ENCODE peak calls at places on chromosomes 13 and 19, in seven cellular contexts. J is transverse colon; U is CD4-positive, CD25-positive, alpha-beta regulatory T cell; R is body of pancreas; E is neuronal stem cell; W is IMR-90; C is ascending aorta. O is an unnamed sample. For H3K4me1, the result is how much of the 10 kb centered on the place peaks cover.

GRCh38 chr19:19386373-19386869 is 19.1 kb upstream of the GATAD2A start:
- DNase-seq in C (no peak), J (peak), W (no peak), R (no peak), U (no peak), E (no peak), O (no peak)

GRCh38 chr19:46571495-46571894 is 29.6 kb upstream of the CALM3 start:
- DNase-seq in W (no peak), C (no peak), U (peak), J (no peak), R (no peak), E (no peak), O (no peak)

GRCh38 chr19:47243364-47243775 is 12.4 kb upstream of the BBC3 start:
- DNase-seq in E (no peak), J (no peak), R (no peak), C (no peak), W (no peak), U (no peak), O (no peak)

GRCh38 chr19:34263745-34264237 is 9.4 kb downstream of the GARRE1 start:
- DNase-seq in E (no peak), W (no peak), R (no peak), C (no peak), U (no peak), J (no peak), O (no peak)

GRCh38 chr13:78909276-78909675 is 250.3 kb upstream of the OBI1 start:
- DNase-seq in E (no peak), U (no peak), R (no peak), W (no peak), J (no peak), C (no peak), O (no peak)

GRCh38 chr13:59458908-59459579 is 704.7 kb downstream of the DIAPH3 start:
- DNase-seq in J (no peak), C (no peak), E (no peak), U (no peak), W (peak), R (no peak), O (no peak)

GRCh38 chr13:45276887-45277286 is 64.1 kb downstream of the TPT1 start:
- DNase-seq in U (no peak), R (no peak), J (no peak), C (no peak), W (no peak), E (no peak), O (no peak)

GRCh38 chr13:102812616-102813287 is 13.8 kb downstream of the BIVM start:
- DNase-seq in R (no peak), U (no peak), C (no peak), J (no peak), E (no peak), W (peak), O (no peak)

GRCh38 chr13:48446454-48446853 is 33.5 kb upstream of the LPAR6 start:
- DNase-seq in E (no peak), W (peak), U (no peak), C (no peak), J (no peak), R (no peak), O (no peak)

GRCh38 chr13:75703768-75704167 is 67.6 kb downstream of the LMO7 start:
- DNase-seq in C (no peak), U (no peak), E (no peak), W (no peak), J (no peak), R (no peak), O (no peak)

GRCh38 chr19:17954401-17954800 is 12.5 kb upstream of the KCNN1 start:
- DNase-seq in R (no peak), E (no peak), U (no peak), J (no peak), W (no peak), C (no peak), O (no peak)

GRCh38 chr13:95641291-95641811 is 3.2 kb downstream of the DZIP1 start:
- DNase-seq in E (no peak), U (no peak), C (no peak), J (peak), W (peak), R (no peak), O (no peak)

GRCh38 chr13:54733639-54734038 is 1705.0 kb downstream of the OLFM4 start:
- DNase-seq in U (no peak), R (no peak), J (no peak), E (peak), W (no peak), C (no peak), O (no peak)

GRCh38 chr13:80945328-80945727 is 604.4 kb upstream of the SPRY2 start:
- DNase-seq in U (no peak), C (no peak), E (peak), W (no peak), J (no peak), R (no peak), O (no peak)

GRCh38 chr13:112521073-112521685 is 66.8 kb downstream of the TUBGCP3 start:
- DNase-seq in E (no peak), C (no peak), W (peak), R (no peak), J (no peak), U (no peak), O (no peak)

GRCh38 chr13:80469841-80470378 is 129.0 kb upstream of the SPRY2 start:
- DNase-seq in R (peak), W (peak), J (peak), E (no peak), C (peak), U (no peak), O (peak)

GRCh38 chr19:58009666-58010301 is 7.2 kb upstream of the ZNF606 start:
- DNase-seq in W (peak), U (peak), E (peak), C (no peak), R (peak), J (peak), O (peak)

GRCh38 chr13:35817642-35818576 is 313.3 kb downstream of the DCLK1 start:
- DNase-seq in U (no peak), J (no peak), W (no peak), C (no peak), R (no peak), E (no peak), O (no peak)

GRCh38 chr13:44884076-44884729 is 105.1 kb downstream of the NUFIP1 start:
- DNase-seq in W (peak), C (no peak), E (no peak), J (no peak), U (no peak), R (no peak), O (no peak)

GRCh38 chr19:13411899-13412298 is 94.4 kb downstream of the CACNA1A start:
- DNase-seq in R (no peak), W (no peak), C (no peak), J (no peak), E (no peak), U (no peak), O (no peak)

DNA sequence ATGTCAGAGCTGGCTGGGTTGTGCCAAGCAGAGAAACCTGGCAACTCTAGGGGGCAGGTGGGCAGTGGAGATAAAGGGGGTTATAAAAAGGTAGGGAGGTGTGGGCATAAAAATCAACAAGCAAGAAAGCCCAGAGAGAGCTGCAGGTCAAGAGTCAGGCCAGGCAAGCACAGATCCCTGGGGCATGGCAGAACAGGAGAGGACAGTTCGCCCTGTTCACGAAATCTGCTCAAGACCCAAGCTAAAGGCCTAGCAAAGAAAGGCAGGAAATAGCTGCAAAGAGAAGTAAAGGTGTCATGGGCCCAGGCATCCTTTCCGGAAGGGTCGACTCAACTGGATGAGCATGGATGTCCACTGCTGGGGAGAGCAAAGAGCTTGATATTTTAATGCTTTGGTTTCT is 3.4 kb downstream of the MBNL2 start:
- DNase-seq in U (no peak), J (no peak), W (no peak), C (no peak), R (no peak), E (no peak), O (no peak)
- H3K27ac ChIP-seq in U (peak), J (peak), W (peak), C (peak), R (peak), E (no peak), O (peak)

GRCh38 chr19:16591803-16592556 is 19.8 kb upstream of the SLC35E1 start:
- DNase-seq in R (no peak), W (peak), J (no peak), U (no peak), C (no peak), E (no peak), O (no peak)
- H3K4me1 ChIP-seq in R (under half), W (under half), J (under half), U (half or more), C (under half), E (under half), O (half or more)

DNA sequence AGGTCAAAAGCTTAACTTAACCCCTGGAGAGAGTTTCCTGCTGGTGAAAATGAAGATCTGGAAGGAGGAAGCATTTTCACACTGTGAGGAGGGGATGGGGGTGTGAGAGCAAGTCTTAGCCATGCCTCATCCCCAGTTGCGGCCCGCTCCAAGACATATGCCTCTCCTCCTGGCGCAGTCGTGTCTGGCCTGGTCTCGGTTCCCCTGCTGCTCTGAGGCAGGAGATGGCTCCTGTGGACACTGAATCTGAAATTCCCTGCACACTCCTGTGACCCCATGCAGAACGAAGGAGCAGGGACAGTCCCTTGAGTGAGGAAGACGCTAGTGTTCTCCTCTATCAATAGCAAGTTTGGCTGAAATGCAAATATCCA is 350 bp upstream of the ZNF69 start:
- DNase-seq in E (no peak), J (no peak), R (no peak), C (no peak), U (no peak), W (no peak), O (no peak)
- H3K27ac ChIP-seq in E (peak), J (peak), R (peak), C (peak), U (no peak), W (peak), O (peak)

GRCh38 chr13:99498304-99499161 is 2.7 kb upstream of the TM9SF2 start:
- DNase-seq in W (peak), C (peak), E (peak), J (peak), U (peak), R (peak), O (peak)

GRCh38 chr13:99501952-99502310 is 659 bp downstream of the TM9SF2 start:
- DNase-seq in U (peak), C (no peak), E (no peak), J (peak), R (peak), W (peak), O (no peak)

GRCh38 chr13:99496322-99497142 is 4.7 kb upstream of the TM9SF2 start:
- DNase-seq in J (peak), C (peak), E (no peak), U (peak), W (peak), R (no peak), O (peak)

GRCh38 chr13:99501135-99501951 is at the start of gene TM9SF2:
- DNase-seq in C (peak), E (peak), U (peak), W (peak), R (peak), J (peak), O (peak)

DNA sequence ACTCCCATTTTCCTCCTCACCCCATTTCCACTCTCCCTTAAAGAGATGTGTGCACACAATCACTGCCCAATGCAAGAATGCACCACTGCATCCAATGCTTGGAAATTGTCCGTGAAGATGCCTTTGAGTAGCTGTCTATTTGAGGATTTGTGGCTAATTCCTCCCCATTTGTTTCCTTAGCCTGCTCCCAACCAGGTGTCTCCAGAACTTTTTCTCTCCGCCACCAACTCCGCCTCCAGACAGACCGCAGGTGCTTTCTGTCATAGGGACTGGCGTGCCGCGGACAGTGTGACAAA is 485 bp upstream of the TM9SF2 start:
- DNase-seq in E (no peak), W (no peak), J (no peak), C (no peak), R (no peak), U (no peak), O (no peak)
- H3K4me1 ChIP-seq in E (under half), W (under half), J (under half), C (under half), R (half or more), U (half or more), O (half or more)

GRCh38 chr19:2524361-2524839 is 48.5 kb downstream of the GADD45B start:
- DNase-seq in C (no peak), J (no peak), R (no peak), U (no peak), W (no peak), E (no peak), O (no peak)
- H3K27ac ChIP-seq in C (peak), J (no peak), R (no peak), U (no peak), W (no peak), E (peak), O (no peak)

GRCh38 chr19:50817941-50818858 is 5.4 kb downstream of the KLK1 start:
- DNase-seq in R (peak), W (no peak), E (peak), C (no peak), U (peak), J (peak), O (peak)

GRCh38 chr19:50819636-50820035 is 4.0 kb downstream of the KLK1 start:
- DNase-seq in U (no peak), J (no peak), E (no peak), R (no peak), C (no peak), W (no peak), O (no peak)

GRCh38 chr19:50820086-50820485 is 3.5 kb downstream of the KLK1 start:
- DNase-seq in C (no peak), J (peak), E (no peak), U (no peak), R (no peak), W (no peak), O (no peak)

GRCh38 chr19:50820549-50821247 is 2.9 kb downstream of the KLK1 start:
- DNase-seq in W (no peak), R (peak), J (peak), E (no peak), U (no peak), C (no peak), O (peak)

GRCh38 chr19:50818859-50819472 is 4.6 kb downstream of the KLK1 start:
- DNase-seq in U (no peak), J (no peak), W (no peak), R (peak), E (no peak), C (no peak), O (no peak)
- H3K4me1 ChIP-seq in U (under half), J (half or more), W (under half), R (half or more), E (under half), C (under half), O (under half)

GRCh38 chr19:2775556-2776430 is 7.3 kb downstream of the SGTA start:
- DNase-seq in U (peak), W (peak), E (no peak), C (peak), J (peak), R (no peak), O (peak)
- H3K27ac ChIP-seq in U (peak), W (no peak), E (no peak), C (peak), J (peak), R (no peak), O (peak)

DNA sequence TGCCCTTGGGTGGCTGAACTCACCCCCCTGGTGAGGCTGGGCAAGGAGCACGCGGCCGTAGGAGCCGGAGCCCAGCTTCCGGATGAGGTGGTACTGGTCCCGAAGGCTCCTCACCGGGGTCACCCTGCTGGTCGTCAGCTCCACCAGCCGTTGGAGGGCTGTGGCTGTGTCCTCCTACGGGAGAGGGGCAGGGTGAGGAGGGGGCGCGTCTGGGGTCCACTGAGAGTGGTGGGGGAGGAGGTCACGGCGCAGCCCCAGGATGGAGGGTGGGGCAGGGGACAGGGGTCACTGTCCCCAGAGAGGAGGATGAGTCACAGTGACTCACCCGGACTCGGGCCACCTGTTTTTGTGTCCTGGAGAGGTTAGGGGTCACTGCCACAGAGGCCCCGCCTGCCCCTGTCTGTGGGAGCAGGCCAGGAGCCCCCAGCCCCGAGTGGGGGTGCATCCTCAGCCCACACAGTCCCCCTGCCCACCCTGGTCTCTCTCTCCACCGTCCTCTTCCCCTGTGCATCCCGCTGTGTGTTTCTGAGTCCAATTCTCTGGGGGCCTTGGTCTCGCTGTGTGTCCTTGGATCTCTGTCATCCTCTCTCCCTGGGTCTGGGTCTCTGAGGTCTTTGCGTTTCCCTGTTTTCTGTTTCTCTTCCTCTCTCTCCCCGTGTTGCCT is 435 bp downstream of the SBK3 start:
- DNase-seq in J (no peak), W (no peak), U (no peak), E (no peak), R (no peak), C (no peak), O (no peak)
- H3K4me1 ChIP-seq in J (under half), W (under half), U (under half), E (under half), R (under half), C (under half), O (under half)

O was measured in psoas muscle.